ENCODE peak calls at places on chromosome 7, in ten cellular contexts. R is H7; N is endothelial cell; P is body of pancreas; W is CD8-positive, alpha-beta memory T cell; M is stimulated activated CD4-positive, alpha-beta T cell treated with anti-CD3 and anti-CD28 coated beads, Interleukin-2, amount 100 ng/mL, for 48 hours; X is AG04450; K is HEK293T; A is NCI-H1092; T is Right ventricle myocardium inferior. G is an unnamed sample.
A peak's percentile ranks its signal among the peaks of the same experiment; 100 is the strongest.

GRCh38 chr7:129636641-129637040 is 25.1 kb downstream of the NRF1 start:
- DNase-seq in R (no peak), N (no peak), P (no peak), W (no peak), M (no peak), X (no peak), K (no peak), A (no peak), T (no peak), G (no peak)

GRCh38 chr7:52961084-52961483 is 74.3 kb upstream of the POM121L12 start:
- DNase-seq in R (no peak), N (no peak), P (no peak), W (no peak), M (no peak), X (no peak), K (no peak), A (no peak), T (no peak), G (no peak)

GRCh38 chr7:102262536-102262935 is 24.1 kb upstream of the SH2B2 start:
- DNase-seq in R (no peak), N (no peak), P (no peak), W (no peak), M (no peak), X (no peak), K (no peak), A (no peak), T (no peak), G (no peak)

GRCh38 chr7:27101906-27102577 is 441 bp downstream of the HOXA2 start:
- DNase-seq in R (peak; percentile 74), N (no peak), P (no peak), W (no peak), M (no peak), X (no peak), K (no peak), A (no peak), T (no peak), G (no peak)

GRCh38 chr7:78734626-78735025 is 718.8 kb downstream of the MAGI2 start:
- DNase-seq in R (no peak), N (no peak), P (no peak), W (no peak), M (no peak), X (no peak), K (no peak), A (no peak), T (no peak), G (no peak)

GRCh38 chr7:74449809-74450397 is 3.8 kb upstream of the GTF2IRD1 start:
- DNase-seq in R (peak; percentile 95), N (peak; percentile 77), P (peak; percentile 65), W (peak; percentile 59), M (peak; percentile 79), X (no peak), K (peak; percentile 81), A (peak; percentile 65), T (no peak), G (no peak)

GRCh38 chr7:4119848-4120247 is 562.2 kb upstream of the FOXK1 start:
- DNase-seq in R (no peak), N (no peak), P (no peak), W (no peak), M (no peak), X (no peak), K (no peak), A (no peak), T (no peak), G (no peak)

GRCh38 chr7:146922777-146923176 is 806.2 kb downstream of the CNTNAP2 start:
- DNase-seq in R (no peak), N (no peak), P (no peak), W (no peak), M (no peak), X (no peak), K (no peak), A (no peak), T (no peak), G (no peak)

GRCh38 chr7:124318716-124319115 is 285.8 kb upstream of the TMEM229A start:
- DNase-seq in R (no peak), N (no peak), P (no peak), W (no peak), M (no peak), X (peak; percentile 3), K (no peak), A (no peak), T (no peak), G (no peak)

GRCh38 chr7:64874114-64874513 is 29.0 kb upstream of the ZNF273 start:
- DNase-seq in R (peak; percentile 8), N (no peak), P (no peak), W (no peak), M (no peak), X (no peak), K (no peak), A (no peak), T (no peak), G (no peak)

GRCh38 chr7:81190997-81191747 is 272.3 kb upstream of the SEMA3C start:
- DNase-seq in R (no peak), N (no peak), P (peak; percentile 25), W (no peak), M (no peak), X (no peak), K (no peak), A (no peak), T (no peak), G (no peak)

GRCh38 chr7:80764132-80764531 is 125.7 kb downstream of the CD36 start:
- DNase-seq in R (peak; percentile 51), N (no peak), P (no peak), W (no peak), M (no peak), X (no peak), K (no peak), A (no peak), T (no peak), G (no peak)

GRCh38 chr7:65832281-65832680 is 40.6 kb upstream of the VKORC1L1 start:
- DNase-seq in R (peak; percentile 5), N (peak; percentile 33), P (no peak), W (no peak), M (no peak), X (no peak), K (no peak), A (no peak), T (no peak), G (no peak)

GRCh38 chr7:55571534-55572377 is 546 bp downstream of the VOPP1 start:
- DNase-seq in R (peak; percentile 90), N (peak; percentile 57), P (peak; percentile 59), W (peak; percentile 69), M (peak; percentile 46), X (no peak), K (peak; percentile 46), A (peak; percentile 44), T (peak; percentile 80), G (no peak)

GRCh38 chr7:80722596-80723141 is 84.2 kb downstream of the CD36 start:
- DNase-seq in R (no peak), N (no peak), P (peak; percentile 19), W (no peak), M (no peak), X (peak; percentile 99), K (no peak), A (no peak), T (no peak), G (no peak)

GRCh38 chr7:125355899-125356298 is 426.3 kb upstream of the POT1 start:
- DNase-seq in R (no peak), N (peak; percentile 44), P (no peak), W (no peak), M (no peak), X (no peak), K (no peak), A (no peak), T (no peak), G (no peak)

GRCh38 chr7:94190599-94191061 is 186.5 kb upstream of the BET1 start:
- DNase-seq in R (no peak), N (no peak), P (no peak), W (no peak), M (no peak), X (peak; percentile 88), K (no peak), A (peak; percentile 61), T (no peak), G (no peak)

GRCh38 chr7:36286241-36286640 is 103.4 kb upstream of the ANLN start:
- DNase-seq in R (no peak), N (no peak), P (no peak), W (peak; percentile 84), M (peak; percentile 21), X (no peak), K (no peak), A (no peak), T (no peak), G (no peak)

GRCh38 chr7:101945034-101945758 is 127.8 kb downstream of the CUX1 start:
- DNase-seq in R (no peak), N (no peak), P (no peak), W (no peak), M (no peak), X (no peak), K (no peak), A (no peak), T (no peak), G (no peak)

GRCh38 chr7:50725774-50726173 is 56.9 kb downstream of the GRB10 start:
- DNase-seq in R (no peak), N (no peak), P (peak; percentile 53), W (no peak), M (no peak), X (no peak), K (no peak), A (no peak), T (no peak), G (no peak)